ENCODE peak calls at places on chromosomes 12 and 14, in seven cellular contexts. O is GM23248, F is endothelial cell of umbilical vein, X is right cardiac atrium, E is Peyer's patch, M is hepatocyte, R is left ventricle myocardium inferior. S is an unnamed sample. For H3K4me1, the result is how much of the 10 kb centered on the place peaks cover.

GRCh38 chr12:119843100-119843499 is 34.0 kb downstream of the CIT start:
- DNase-seq in O (peak), F (no peak), X (no peak), E (no peak), M (peak), R (no peak), S (no peak)

GRCh38 chr14:64636208-64636979 is 67.8 kb upstream of the PLEKHG3 start:
- DNase-seq in O (peak), F (peak), X (peak), E (peak), M (peak), R (peak), S (peak)

GRCh38 chr12:63844391-63845341 is at the start of gene SRGAP1:
- DNase-seq in O (peak), F (peak), X (peak), E (no peak), M (peak), R (peak), S (peak)

GRCh38 chr12:541676-542289 is 82.0 kb downstream of the B4GALNT3 start:
- DNase-seq in O (peak), F (no peak), X (no peak), E (no peak), M (no peak), R (no peak), S (no peak)

GRCh38 chr12:4265280-4265679 is 8.3 kb upstream of the CCND2 start:
- DNase-seq in O (no peak), F (peak), X (no peak), E (no peak), M (no peak), R (no peak), S (no peak)

GRCh38 chr12:83763425-83763824 is 1076.7 kb downstream of the TMTC2 start:
- DNase-seq in O (no peak), F (no peak), X (no peak), E (no peak), M (peak), R (no peak), S (no peak)

GRCh38 chr12:38389581-38389980 is 73.0 kb downstream of the ALG10B start:
- DNase-seq in O (no peak), F (no peak), X (no peak), E (no peak), M (no peak), R (no peak), S (no peak)

GRCh38 chr14:101216725-101217463 is 313.4 kb upstream of the RTL1 start:
- DNase-seq in O (no peak), F (no peak), X (no peak), E (no peak), M (peak), R (no peak), S (peak)

GRCh38 chr14:50846171-50846880 is 15.4 kb upstream of the NIN start:
- DNase-seq in O (peak), F (no peak), X (no peak), E (no peak), M (peak), R (no peak), S (no peak)

GRCh38 chr12:1313906-1314305 is 280.5 kb downstream of the FBXL14 start:
- DNase-seq in O (peak), F (no peak), X (no peak), E (no peak), M (no peak), R (no peak), S (no peak)

GRCh38 chr14:53412819-53413664 is 259.9 kb upstream of the DDHD1 start:
- DNase-seq in O (peak), F (peak), X (no peak), E (no peak), M (no peak), R (no peak), S (no peak)

GRCh38 chr12:28424965-28425364 is 234.7 kb downstream of the CCDC91 start:
- DNase-seq in O (no peak), F (peak), X (peak), E (no peak), M (peak), R (peak), S (no peak)

GRCh38 chr12:65778268-65779090 is 45.8 kb upstream of the HMGA2 start:
- DNase-seq in O (peak), F (peak), X (no peak), E (no peak), M (no peak), R (no peak), S (no peak)

GRCh38 chr14:55383039-55383438 is 28.6 kb downstream of the ATG14 start:
- DNase-seq in O (peak), F (no peak), X (no peak), E (no peak), M (no peak), R (no peak), S (no peak)

GRCh38 chr12:80937391-80938238 is at the start of gene LIN7A:
- DNase-seq in O (peak), F (peak), X (peak), E (no peak), M (peak), R (peak), S (peak)

GRCh38 chr14:52061380-52061779 is 7.5 kb downstream of the NID2 start:
- DNase-seq in O (no peak), F (no peak), X (peak), E (no peak), M (no peak), R (peak), S (no peak)

GRCh38 chr14:52067873-52068740 is 752 bp downstream of the NID2 start:
- DNase-seq in O (peak), F (peak), X (peak), E (no peak), M (peak), R (peak), S (peak)

GRCh38 chr14:52061890-52062289 is 7.0 kb downstream of the NID2 start:
- DNase-seq in O (no peak), F (no peak), X (no peak), E (no peak), M (no peak), R (no peak), S (no peak)

GRCh38 chr14:52063107-52063506 is 5.8 kb downstream of the NID2 start:
- DNase-seq in O (peak), F (no peak), X (peak), E (no peak), M (peak), R (peak), S (no peak)

DNA sequence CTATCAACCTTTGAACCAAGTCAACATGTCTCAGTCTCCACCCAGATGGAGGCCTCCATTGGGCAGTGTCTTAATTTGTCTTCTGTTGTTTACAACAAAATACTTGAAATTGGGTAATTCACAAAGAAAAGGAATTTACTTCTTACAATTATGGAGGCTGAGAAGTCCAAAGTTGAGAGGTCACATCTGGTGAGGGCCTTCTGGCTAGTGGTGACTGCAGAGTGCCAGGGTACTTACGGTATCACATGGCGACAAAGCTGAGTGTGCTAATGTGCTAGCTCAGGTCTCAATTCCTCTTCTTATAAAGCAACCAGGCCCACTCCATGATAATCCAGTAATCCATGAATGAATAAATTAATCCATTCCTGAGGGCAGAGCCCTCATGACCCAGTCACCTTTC is 4.7 kb downstream of the NID2 start:
- DNase-seq in O (no peak), F (no peak), X (no peak), E (no peak), M (no peak), R (no peak), S (no peak)
- H3K27ac ChIP-seq in O (no peak), F (no peak), X (no peak), E (no peak), M (no peak), R (peak), S (no peak)

DNA sequence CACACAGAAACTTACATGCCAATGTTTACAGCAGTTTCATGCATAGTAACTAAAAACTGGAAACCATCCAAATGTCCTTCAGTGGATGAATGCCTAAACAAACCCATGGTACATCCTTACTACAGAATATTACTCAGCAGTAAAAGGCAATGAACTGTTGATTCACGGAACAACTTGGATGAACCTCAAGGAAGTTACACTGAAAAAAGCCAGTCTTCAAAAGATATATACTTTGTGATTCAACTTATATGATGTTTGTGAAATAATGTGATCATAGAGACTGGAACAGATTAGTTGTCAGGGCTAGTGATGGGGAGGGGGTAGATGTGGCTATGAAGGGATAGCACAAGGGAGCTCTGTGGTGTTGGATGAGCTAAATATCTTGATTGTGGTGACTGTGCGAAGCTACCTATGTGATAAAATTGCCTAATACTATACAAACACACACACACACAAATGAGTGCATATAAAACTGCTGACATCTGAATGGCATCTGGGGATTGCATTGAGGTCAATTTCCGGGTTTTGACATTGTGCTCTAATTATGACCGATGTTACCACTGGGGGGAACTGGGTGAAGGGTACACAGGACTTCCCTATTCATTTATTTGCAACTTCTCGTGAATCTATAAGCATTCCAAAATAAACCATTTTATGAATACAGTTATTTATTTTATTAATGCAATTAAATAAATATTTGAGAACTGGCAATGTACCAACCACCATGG is 94.3 kb downstream of the RIN3 start:
- DNase-seq in O (peak), F (peak), X (no peak), E (no peak), M (no peak), R (no peak), S (no peak)
- H3K4me1 ChIP-seq in O (under half), F (under half), X (under half), E (under half), M (under half), R (under half), S (under half)

GRCh38 chr12:122123051-122123760 is 44.6 kb downstream of the MLXIP start:
- DNase-seq in O (peak), F (peak), X (no peak), E (peak), M (peak), R (peak), S (no peak)
- H3K4me3 ChIP-seq in O (peak), F (no peak), X (no peak), E (peak), M (no peak), R (no peak), S (peak)

GRCh38 chr12:85405781-85406522 is 125.9 kb downstream of the ALX1 start:
- DNase-seq in O (peak), F (no peak), X (no peak), E (no peak), M (no peak), R (no peak), S (no peak)
- H3K27ac ChIP-seq in O (no peak), F (no peak), X (no peak), E (no peak), M (no peak), R (no peak), S (no peak)

GRCh38 chr12:121786441-121786825 is 7.1 kb downstream of the RHOF start:
- DNase-seq in O (peak), F (peak), X (no peak), E (no peak), M (no peak), R (no peak), S (peak)

GRCh38 chr12:121789233-121789781 is 4.2 kb downstream of the RHOF start:
- DNase-seq in O (no peak), F (no peak), X (no peak), E (peak), M (no peak), R (no peak), S (no peak)

GRCh38 chr12:121789800-121790748 is 3.4 kb downstream of the RHOF start:
- DNase-seq in O (no peak), F (no peak), X (peak), E (peak), M (no peak), R (peak), S (peak)

GRCh38 chr12:121787063-121787774 is 6.3 kb downstream of the RHOF start:
- DNase-seq in O (no peak), F (no peak), X (no peak), E (peak), M (no peak), R (no peak), S (peak)

DNA sequence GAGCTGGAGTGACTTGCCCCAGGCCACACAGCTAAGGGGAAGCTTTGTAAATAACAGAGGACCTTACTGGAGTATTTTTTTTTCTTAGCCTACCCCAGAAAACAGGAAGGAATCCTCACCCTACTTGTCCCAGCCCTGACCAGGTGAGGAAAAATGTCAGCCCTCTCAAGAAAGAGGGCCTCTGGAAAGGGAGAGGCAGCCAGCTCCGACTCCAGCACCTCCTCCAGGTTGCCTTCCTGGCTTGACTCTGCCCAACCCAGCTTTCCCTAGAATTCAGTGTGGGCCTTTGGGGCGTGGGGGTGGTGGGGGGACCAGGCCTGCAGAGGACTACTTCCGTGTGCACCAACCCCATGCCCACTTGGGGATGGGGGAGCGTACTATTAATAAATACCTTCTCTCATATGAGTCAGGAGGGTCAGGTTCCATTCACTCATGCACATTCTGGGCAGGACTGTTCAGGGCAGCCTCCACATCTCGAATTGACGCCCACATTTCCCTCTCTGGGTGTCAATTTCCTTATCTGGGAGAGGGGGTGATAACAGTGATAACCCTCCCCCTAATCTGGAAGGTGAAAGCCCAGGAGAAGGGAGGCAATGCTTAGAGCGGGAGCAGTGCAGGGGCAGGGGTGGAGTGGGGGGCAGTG is 5.2 kb downstream of the RHOF start:
- DNase-seq in O (no peak), F (no peak), X (no peak), E (no peak), M (no peak), R (no peak), S (no peak)
- H3K4me1 ChIP-seq in O (under half), F (under half), X (under half), E (under half), M (under half), R (half or more), S (under half)

GRCh38 chr14:95651028-95651427 is 35.2 kb upstream of the TCL1B start:
- DNase-seq in O (no peak), F (no peak), X (no peak), E (no peak), M (no peak), R (no peak), S (no peak)
- H3K4me3 ChIP-seq in O (no peak), F (no peak), X (no peak), E (no peak), M (no peak), R (no peak), S (no peak)